ENCODE peak calls at places on chromosomes 2 and 18, in four cellular contexts. E is hepatocyte, X is breast epithelium, P is right atrium auricular region. S is an unnamed sample.
A peak's percentile ranks its signal among the peaks of the same experiment; 100 is the strongest.

GRCh38 chr2:165868211-165868610 is 74.2 kb upstream of the GALNT3 start:
- DNase-seq in P (no peak), E (peak; percentile 24), X (no peak), S (no peak)

GRCh38 chr2:176092270-176093144 is at the start of gene HOXD13:
- DNase-seq in X (no peak), P (no peak), E (peak; percentile 87), S (peak; percentile 65)

GRCh38 chr2:86336350-86337234 is 834 bp downstream of the REEP1 start:
- DNase-seq in E (peak; percentile 46), P (no peak), X (no peak), S (peak; percentile 34)

GRCh38 chr2:235827585-235827992 is 333.7 kb downstream of the AGAP1 start:
- DNase-seq in P (no peak), E (peak; percentile 31), X (no peak), S (peak; percentile 66)

GRCh38 chr2:122805346-122805745 is 1049.9 kb downstream of the TSN start:
- DNase-seq in X (no peak), P (no peak), E (no peak), S (no peak)

GRCh38 chr2:66874411-66874810 is 439.5 kb downstream of the MEIS1 start:
- DNase-seq in P (no peak), X (no peak), E (no peak), S (no peak)

GRCh38 chr18:36871801-36872200 is 42.9 kb downstream of the KIAA1328 start:
- DNase-seq in E (no peak), P (no peak), X (no peak), S (no peak)

GRCh38 chr2:33380001-33380609 is 96.3 kb upstream of the RASGRP3 start:
- DNase-seq in P (no peak), E (no peak), X (no peak), S (peak; percentile 59)

GRCh38 chr2:60565472-60565871 is 12.0 kb upstream of the BCL11A start:
- DNase-seq in P (no peak), E (peak; percentile 66), X (no peak), S (peak; percentile 48)

GRCh38 chr2:233058717-233059546 is 1.2 kb upstream of the INPP5D start:
- DNase-seq in P (no peak), E (no peak), X (no peak), S (no peak)

GRCh38 chr2:236507393-236508085 is 62.1 kb upstream of the ACKR3 start:
- DNase-seq in X (peak; percentile 57), P (no peak), E (peak; percentile 93), S (no peak)

GRCh38 chr2:107648781-107649413 is 177.8 kb upstream of the RGPD4 start:
- DNase-seq in P (no peak), X (no peak), E (no peak), S (no peak)

GRCh38 chr2:153595939-153596338 is 117.4 kb upstream of the RPRM start:
- DNase-seq in X (no peak), P (no peak), E (no peak), S (peak; percentile 74)

GRCh38 chr2:71156531-71156930 is 26.1 kb downstream of the MPHOSPH10 start:
- DNase-seq in E (peak; percentile 26), P (no peak), X (no peak), S (peak; percentile 91)

GRCh38 chr18:39842042-39842791 is 2112.8 kb upstream of the PIK3C3 start:
- DNase-seq in E (no peak), X (no peak), P (no peak), S (no peak)

GRCh38 chr2:67290451-67290991 is 106.6 kb upstream of the ETAA1 start:
- DNase-seq in X (no peak), E (no peak), P (no peak), S (no peak)

GRCh38 chr2:201949036-201950012 is 84.3 kb upstream of the FZD7 start:
- DNase-seq in E (no peak), P (no peak), X (no peak), S (peak; percentile 25)

GRCh38 chr18:56890632-56891031 is 239.5 kb downstream of the WDR7 start:
- DNase-seq in P (no peak), E (peak; percentile 30), X (no peak), S (peak; percentile 13)

GRCh38 chr18:6203791-6204190 is 210.9 kb downstream of the L3MBTL4 start:
- DNase-seq in E (no peak), P (no peak), X (no peak), S (no peak)

GRCh38 chr18:43883886-43884285 is 606.6 kb upstream of the SYT4 start:
- DNase-seq in E (no peak), P (no peak), X (no peak), S (no peak)

GRCh38 chr18:35697869-35698268 is 116.3 kb downstream of the GALNT1 start:
- DNase-seq in P (no peak), X (no peak), E (no peak), S (no peak)

GRCh38 chr2:137357641-137358040 is 592.3 kb downstream of the THSD7B start:
- DNase-seq in X (no peak), P (no peak), E (no peak), S (no peak)

GRCh38 chr2:40820319-40820718 is 368.4 kb upstream of the SLC8A1 start:
- DNase-seq in E (no peak), P (no peak), X (no peak), S (no peak)

GRCh38 chr2:217289909-217290283 is 430.0 kb upstream of the TNP1 start:
- DNase-seq in E (peak; percentile 51), P (no peak), X (no peak), S (peak; percentile 49)

GRCh38 chr2:133439281-133439920 is 128.9 kb downstream of the NCKAP5 start:
- DNase-seq in E (no peak), X (no peak), P (no peak), S (no peak)

GRCh38 chr2:113277474-113278072 is 1.1 kb downstream of the PAX8 start:
- DNase-seq in P (no peak), X (no peak), E (no peak), S (no peak)

GRCh38 chr2:187654535-187654934 is 100.3 kb upstream of the TFPI start:
- DNase-seq in P (no peak), E (no peak), X (no peak), S (peak; percentile 96)

GRCh38 chr2:46275995-46276394 is 21.2 kb upstream of the EPAS1 start:
- DNase-seq in P (peak; percentile 73), E (no peak), X (no peak), S (no peak)

GRCh38 chr2:206250041-206250897 is 24.2 kb upstream of the ZDBF2 start:
- DNase-seq in P (no peak), E (peak; percentile 33), X (no peak), S (no peak)

GRCh38 chr2:129877795-129878775 is 101.4 kb upstream of the RAB6C start:
- DNase-seq in P (peak; percentile 61), E (peak; percentile 22), X (peak; percentile 40), S (no peak)

GRCh38 chr2:183541766-183542165 is 417.5 kb downstream of the NUP35 start:
- DNase-seq in P (no peak), E (peak; percentile 86), X (no peak), S (no peak)

GRCh38 chr2:11129598-11130449 is 25.4 kb upstream of the SLC66A3 start:
- DNase-seq in X (peak; percentile 48), P (no peak), E (peak; percentile 92), S (no peak)

GRCh38 chr2:174591740-174592139 is 5.9 kb downstream of the WIPF1 start:
- DNase-seq in X (no peak), P (no peak), E (no peak), S (no peak)
- H3K36me3 ChIP-seq in X (no peaks in the 10 kb centered on the region), P (no peaks in the 10 kb centered on the region), E (no peaks in the 10 kb centered on the region), S (no peaks in the 10 kb centered on the region)

DNA sequence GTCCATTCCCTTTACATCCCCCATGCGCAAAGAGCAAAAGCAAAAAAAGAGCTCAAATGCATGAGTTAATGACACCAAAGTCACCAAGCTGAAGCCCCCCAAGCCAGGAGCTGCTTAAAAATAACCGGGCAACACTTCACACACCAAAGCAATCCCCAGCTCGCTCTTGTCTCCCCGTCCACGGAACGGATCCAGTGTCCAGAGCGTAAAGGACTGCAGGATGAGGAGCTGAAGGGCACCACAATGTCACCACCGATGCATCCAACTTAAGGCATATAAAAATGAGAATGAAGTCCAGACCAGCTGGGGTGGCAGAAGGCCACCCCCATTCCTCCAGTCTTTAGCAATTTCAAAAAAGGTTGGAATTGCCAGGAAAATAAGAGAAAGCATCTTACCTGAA is 8.7 kb downstream of the SMAD7 start:
- DNase-seq in P (no peak), X (no peak), E (no peak), S (no peak)
- H3K4me1 ChIP-seq in P (no peaks in the 10 kb centered on the region), X (peaks cover 12% of the 10 kb centered on the region), E (peaks cover 98% of the 10 kb centered on the region), S (peaks cover 38% of the 10 kb centered on the region)

GRCh38 chr2:96869281-96869823 is 528 bp downstream of the SEMA4C start:
- DNase-seq in X (peak; percentile 75), P (peak; percentile 84), E (peak; percentile 90), S (peak; percentile 78)
- H3K27ac ChIP-seq in X (peak overlapping the region; percentile 94), P (peak overlapping the region; percentile 98), E (peak overlapping the region; percentile 100), S (peak overlapping the region; percentile 92)

GRCh38 chr2:74489906-74490305 is 7.0 kb downstream of the TTC31 start:
- DNase-seq in E (no peak), P (no peak), X (no peak), S (no peak)

GRCh38 chr2:74495440-74495839 is 4.0 kb downstream of the LBX2 start:
- DNase-seq in E (no peak), P (no peak), X (no peak), S (no peak)

GRCh38 chr2:74488643-74489481 is 6.0 kb downstream of the TTC31 start:
- DNase-seq in P (no peak), E (no peak), X (no peak), S (no peak)

GRCh38 chr2:74493546-74493945 is 5.9 kb downstream of the LBX2 start:
- DNase-seq in X (no peak), P (no peak), E (no peak), S (no peak)

DNA sequence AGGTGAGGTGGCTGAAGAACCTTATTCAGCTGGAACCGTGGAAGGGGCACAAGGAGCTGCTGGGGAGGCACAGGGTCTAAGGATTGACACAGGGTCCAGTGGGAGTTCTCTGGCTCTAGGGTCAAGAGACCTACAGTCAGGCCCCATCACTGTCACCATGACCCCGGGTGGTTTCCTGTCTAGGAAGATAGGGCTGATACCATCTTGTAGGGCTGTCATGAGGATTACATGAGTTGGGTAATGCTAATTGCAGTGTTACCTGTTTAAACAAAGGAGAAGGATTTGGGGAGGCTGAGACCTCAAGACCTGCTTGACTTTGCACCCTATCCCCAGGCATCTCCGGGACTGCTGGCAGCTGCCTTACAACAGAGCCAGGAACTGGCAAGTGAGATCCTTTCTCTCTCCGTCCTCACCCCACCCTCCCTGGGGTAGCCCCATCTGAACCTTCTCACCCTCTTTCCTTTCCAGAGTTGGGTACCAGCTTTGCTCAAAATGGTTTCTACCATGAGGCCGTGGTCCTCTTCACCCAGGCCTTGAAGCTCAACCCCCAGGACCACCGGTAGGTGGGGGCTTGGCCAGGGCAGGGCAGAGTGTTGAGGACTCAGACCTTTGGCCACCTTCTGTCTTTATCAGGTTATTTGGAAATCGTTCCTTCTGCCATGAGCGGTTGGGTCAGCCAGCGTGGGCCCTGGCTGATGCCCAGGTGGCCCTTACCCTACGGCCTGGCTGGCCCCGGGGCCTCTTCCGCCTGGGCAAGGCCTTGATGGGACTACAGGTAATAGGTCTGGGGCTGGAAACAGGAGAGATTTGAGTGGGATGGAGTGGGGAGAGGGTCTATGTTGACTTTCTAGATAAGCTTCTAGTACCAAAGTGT is 7.5 kb downstream of the LBX2 start:
- DNase-seq in E (no peak), P (no peak), X (no peak), S (no peak)
- H3K36me3 ChIP-seq in E (no peaks in the 10 kb centered on the region), P (peaks cover 40% of the 10 kb centered on the region), X (peaks cover 3% of the 10 kb centered on the region), S (peaks cover 28% of the 10 kb centered on the region)

GRCh38 chr2:237723023-237723422 is 75.6 kb upstream of the RBM44 start:
- DNase-seq in P (no peak), X (no peak), E (no peak), S (no peak)
- H3K4me1 ChIP-seq in P (no peaks in the 10 kb centered on the region), X (no peaks in the 10 kb centered on the region), E (peaks cover 38% of the 10 kb centered on the region), S (peaks cover 74% of the 10 kb centered on the region)

S was measured in SJCRH30.